ENCODE peak calls at places on chromosomes 3 and 15, in six cellular contexts. One of them, this sample, is unnamed. For H3K4me1, the result is how much of the 10 kb centered on the place peaks cover.

GRCh38 chr15:52112203-52112750 is 298 bp downstream of the BCL2L10 start:
- DNase-seq in body of pancreas: peak
- DNase-seq in lower lobe of right lung: peak
- DNase-seq in heart right ventricle: no peak
- DNase-seq in left lung: no peak
- DNase-seq in endothelial cell of umbilical vein: peak
- DNase-seq in this sample: peak

GRCh38 chr3:33440328-33440577 is at the start of gene UBP1:
- DNase-seq in lower lobe of right lung: peak
- DNase-seq in endothelial cell of umbilical vein: no peak
- DNase-seq in left lung: no peak
- DNase-seq in body of pancreas: peak
- DNase-seq in heart right ventricle: no peak
- DNase-seq in this sample: no peak

GRCh38 chr3:118636841-118637240 is 397.8 kb downstream of the IGSF11 start:
- DNase-seq in heart right ventricle: no peak
- DNase-seq in left lung: no peak
- DNase-seq in endothelial cell of umbilical vein: no peak
- DNase-seq in body of pancreas: no peak
- DNase-seq in lower lobe of right lung: no peak
- DNase-seq in this sample: no peak

GRCh38 chr15:91839867-91840266 is 13.6 kb upstream of the SLCO3A1 start:
- DNase-seq in left lung: no peak
- DNase-seq in lower lobe of right lung: no peak
- DNase-seq in heart right ventricle: no peak
- DNase-seq in endothelial cell of umbilical vein: no peak
- DNase-seq in body of pancreas: no peak
- DNase-seq in this sample: no peak

GRCh38 chr3:30293621-30294240 is 312.7 kb upstream of the TGFBR2 start:
- DNase-seq in heart right ventricle: no peak
- DNase-seq in body of pancreas: no peak
- DNase-seq in lower lobe of right lung: no peak
- DNase-seq in left lung: no peak
- DNase-seq in endothelial cell of umbilical vein: peak
- DNase-seq in this sample: no peak

GRCh38 chr3:134601539-134602439 is 49.0 kb downstream of the KY start:
- DNase-seq in endothelial cell of umbilical vein: peak
- DNase-seq in left lung: no peak
- DNase-seq in heart right ventricle: no peak
- DNase-seq in lower lobe of right lung: no peak
- DNase-seq in body of pancreas: peak
- DNase-seq in this sample: no peak

GRCh38 chr15:85379403-85380131 is 836 bp upstream of the AKAP13 start:
- DNase-seq in heart right ventricle: no peak
- DNase-seq in body of pancreas: peak
- DNase-seq in lower lobe of right lung: no peak
- DNase-seq in endothelial cell of umbilical vein: peak
- DNase-seq in left lung: no peak
- DNase-seq in this sample: peak

GRCh38 chr15:77032052-77032646 is 37.2 kb downstream of the PSTPIP1 start:
- DNase-seq in heart right ventricle: no peak
- DNase-seq in left lung: peak
- DNase-seq in lower lobe of right lung: peak
- DNase-seq in endothelial cell of umbilical vein: no peak
- DNase-seq in body of pancreas: peak
- DNase-seq in this sample: peak

GRCh38 chr3:11499144-11499543 is 144.6 kb downstream of the VGLL4 start:
- DNase-seq in lower lobe of right lung: no peak
- DNase-seq in left lung: no peak
- DNase-seq in heart right ventricle: no peak
- DNase-seq in body of pancreas: no peak
- DNase-seq in endothelial cell of umbilical vein: peak
- DNase-seq in this sample: no peak

GRCh38 chr3:43489918-43490317 is 131.9 kb downstream of the ANO10 start:
- DNase-seq in left lung: no peak
- DNase-seq in lower lobe of right lung: no peak
- DNase-seq in heart right ventricle: no peak
- DNase-seq in body of pancreas: no peak
- DNase-seq in endothelial cell of umbilical vein: peak
- DNase-seq in this sample: no peak

GRCh38 chr3:152909180-152909883 is 74.4 kb downstream of the P2RY1 start:
- DNase-seq in endothelial cell of umbilical vein: peak
- DNase-seq in left lung: no peak
- DNase-seq in lower lobe of right lung: no peak
- DNase-seq in heart right ventricle: peak
- DNase-seq in body of pancreas: peak
- DNase-seq in this sample: no peak

GRCh38 chr15:50003786-50004334 is 115.2 kb downstream of the ATP8B4 start:
- DNase-seq in lower lobe of right lung: peak
- DNase-seq in body of pancreas: peak
- DNase-seq in endothelial cell of umbilical vein: peak
- DNase-seq in left lung: peak
- DNase-seq in heart right ventricle: peak
- DNase-seq in this sample: peak

GRCh38 chr3:78096488-78097255 is 1056.8 kb downstream of the ROBO2 start:
- DNase-seq in heart right ventricle: no peak
- DNase-seq in body of pancreas: no peak
- DNase-seq in endothelial cell of umbilical vein: no peak
- DNase-seq in left lung: no peak
- DNase-seq in lower lobe of right lung: no peak
- DNase-seq in this sample: no peak

GRCh38 chr15:25684521-25685215 is 178.5 kb downstream of the ATP10A start:
- DNase-seq in lower lobe of right lung: no peak
- DNase-seq in endothelial cell of umbilical vein: no peak
- DNase-seq in body of pancreas: peak
- DNase-seq in left lung: peak
- DNase-seq in heart right ventricle: no peak
- DNase-seq in this sample: no peak

GRCh38 chr3:180409170-180409569 is 192.8 kb upstream of the TTC14 start:
- DNase-seq in heart right ventricle: no peak
- DNase-seq in lower lobe of right lung: no peak
- DNase-seq in endothelial cell of umbilical vein: no peak
- DNase-seq in body of pancreas: no peak
- DNase-seq in left lung: no peak
- DNase-seq in this sample: no peak

GRCh38 chr3:13509066-13509815 is 29.1 kb downstream of the HDAC11 start:
- DNase-seq in heart right ventricle: no peak
- DNase-seq in left lung: no peak
- DNase-seq in lower lobe of right lung: peak
- DNase-seq in body of pancreas: no peak
- DNase-seq in endothelial cell of umbilical vein: no peak
- DNase-seq in this sample: no peak

GRCh38 chr3:58062469-58062868 is 54.2 kb downstream of the FLNB start:
- DNase-seq in body of pancreas: no peak
- DNase-seq in left lung: no peak
- DNase-seq in lower lobe of right lung: no peak
- DNase-seq in heart right ventricle: no peak
- DNase-seq in endothelial cell of umbilical vein: no peak
- DNase-seq in this sample: no peak

GRCh38 chr3:109336272-109336957 is 931 bp downstream of the DPPA4 start:
- DNase-seq in heart right ventricle: no peak
- DNase-seq in body of pancreas: peak
- DNase-seq in left lung: no peak
- DNase-seq in lower lobe of right lung: no peak
- DNase-seq in endothelial cell of umbilical vein: no peak
- DNase-seq in this sample: no peak

GRCh38 chr3:160665784-160666526 is 11.0 kb upstream of the ARL14 start:
- DNase-seq in endothelial cell of umbilical vein: peak
- DNase-seq in heart right ventricle: no peak
- DNase-seq in left lung: no peak
- DNase-seq in lower lobe of right lung: no peak
- DNase-seq in body of pancreas: no peak
- DNase-seq in this sample: no peak

GRCh38 chr15:25504307-25504706 is 65.5 kb upstream of the UBE3A start:
- DNase-seq in left lung: no peak
- DNase-seq in lower lobe of right lung: no peak
- DNase-seq in heart right ventricle: no peak
- DNase-seq in endothelial cell of umbilical vein: no peak
- DNase-seq in body of pancreas: no peak
- DNase-seq in this sample: no peak

GRCh38 chr15:66047321-66048024 is 178.2 kb downstream of the RAB11A start:
- DNase-seq in endothelial cell of umbilical vein: no peak
- DNase-seq in heart right ventricle: no peak
- DNase-seq in left lung: no peak
- DNase-seq in lower lobe of right lung: no peak
- DNase-seq in body of pancreas: no peak
- DNase-seq in this sample: no peak

GRCh38 chr3:15646924-15647511 is 45.5 kb downstream of the BTD start:
- DNase-seq in heart right ventricle: peak
- DNase-seq in lower lobe of right lung: no peak
- DNase-seq in body of pancreas: peak
- DNase-seq in left lung: peak
- DNase-seq in endothelial cell of umbilical vein: peak
- DNase-seq in this sample: no peak

GRCh38 chr3:160226740-160227048 is 1.5 kb downstream of the C3orf80 start:
- DNase-seq in endothelial cell of umbilical vein: no peak
- DNase-seq in lower lobe of right lung: no peak
- DNase-seq in heart right ventricle: no peak
- DNase-seq in body of pancreas: no peak
- DNase-seq in left lung: no peak
- DNase-seq in this sample: no peak

GRCh38 chr3:99118381-99118780 is 216.9 kb upstream of the DCBLD2 start:
- DNase-seq in body of pancreas: no peak
- DNase-seq in lower lobe of right lung: no peak
- DNase-seq in left lung: no peak
- DNase-seq in endothelial cell of umbilical vein: no peak
- DNase-seq in heart right ventricle: no peak
- DNase-seq in this sample: no peak

GRCh38 chr3:9935966-9936365 is 2.3 kb downstream of the CRELD1 start:
- DNase-seq in endothelial cell of umbilical vein: no peak
- DNase-seq in heart right ventricle: no peak
- DNase-seq in body of pancreas: no peak
- DNase-seq in left lung: no peak
- DNase-seq in lower lobe of right lung: no peak
- DNase-seq in this sample: no peak

GRCh38 chr15:45458746-45459403 is 63.7 kb downstream of the SLC30A4 start:
- DNase-seq in heart right ventricle: peak
- DNase-seq in body of pancreas: peak
- DNase-seq in lower lobe of right lung: peak
- DNase-seq in left lung: peak
- DNase-seq in endothelial cell of umbilical vein: peak
- DNase-seq in this sample: peak

GRCh38 chr3:99686955-99687612 is 48.7 kb downstream of the COL8A1 start:
- DNase-seq in heart right ventricle: peak
- DNase-seq in left lung: peak
- DNase-seq in endothelial cell of umbilical vein: peak
- DNase-seq in body of pancreas: peak
- DNase-seq in lower lobe of right lung: peak
- DNase-seq in this sample: no peak

DNA sequence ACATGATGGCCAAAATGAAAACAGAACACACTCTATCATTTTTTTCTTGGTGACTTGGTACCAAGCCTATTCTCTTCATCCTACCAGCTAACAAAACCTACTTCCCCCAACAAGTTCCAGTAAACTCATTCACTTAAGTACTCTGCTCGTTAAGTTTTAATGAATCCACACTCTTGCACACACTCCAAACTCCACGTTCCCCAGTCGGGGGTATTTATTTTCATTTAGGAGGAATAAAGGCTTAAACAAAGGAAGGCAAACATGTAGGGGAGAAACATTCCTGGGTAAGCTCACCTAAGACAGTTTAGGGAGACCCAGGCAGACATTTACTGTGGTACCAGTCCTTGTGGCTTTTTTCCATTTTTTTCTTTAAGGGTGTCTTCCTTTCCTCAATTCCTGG is 117.5 kb upstream of the C15orf61 start:
- DNase-seq in left lung: no peak
- DNase-seq in body of pancreas: no peak
- DNase-seq in endothelial cell of umbilical vein: no peak
- DNase-seq in heart right ventricle: no peak
- DNase-seq in lower lobe of right lung: no peak
- DNase-seq in this sample: no peak
- H3K4me1 ChIP-seq in left lung: under half
- H3K4me1 ChIP-seq in body of pancreas: under half
- H3K4me1 ChIP-seq in endothelial cell of umbilical vein: under half
- H3K4me1 ChIP-seq in heart right ventricle: under half
- H3K4me1 ChIP-seq in lower lobe of right lung: under half
- H3K4me1 ChIP-seq in this sample: under half

GRCh38 chr3:175526609-175527280 is 667.6 kb downstream of the NAALADL2 start:
- DNase-seq in left lung: no peak
- DNase-seq in heart right ventricle: no peak
- DNase-seq in endothelial cell of umbilical vein: peak
- DNase-seq in lower lobe of right lung: no peak
- DNase-seq in body of pancreas: no peak
- DNase-seq in this sample: no peak
- H3K4me3 ChIP-seq in left lung: peak
- H3K4me3 ChIP-seq in heart right ventricle: peak
- H3K4me3 ChIP-seq in endothelial cell of umbilical vein: peak
- H3K4me3 ChIP-seq in lower lobe of right lung: peak
- H3K4me3 ChIP-seq in body of pancreas: peak
- H3K4me3 ChIP-seq in this sample: no peak

DNA sequence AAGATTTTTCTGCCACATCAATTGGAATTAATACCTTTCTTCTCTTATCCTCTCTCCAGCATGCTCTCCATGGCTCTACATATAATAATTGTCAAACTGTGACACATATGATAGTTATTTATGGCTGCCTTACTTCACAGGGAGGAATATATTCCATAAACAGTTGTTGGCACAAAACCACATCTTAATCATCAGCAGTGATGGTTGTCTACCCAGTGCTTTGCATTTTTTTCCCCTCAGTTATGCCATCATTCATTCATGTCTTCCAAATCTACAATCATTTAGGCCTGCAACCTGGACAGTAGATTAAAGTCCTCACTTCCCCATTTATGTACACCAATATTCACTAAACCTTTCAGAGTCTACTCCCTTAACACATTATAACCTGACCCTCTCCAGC is 107.7 kb downstream of the THRB start:
- DNase-seq in endothelial cell of umbilical vein: no peak
- DNase-seq in body of pancreas: no peak
- DNase-seq in left lung: no peak
- DNase-seq in lower lobe of right lung: no peak
- DNase-seq in heart right ventricle: no peak
- DNase-seq in this sample: no peak
- H3K4me1 ChIP-seq in endothelial cell of umbilical vein: under half
- H3K4me1 ChIP-seq in body of pancreas: under half
- H3K4me1 ChIP-seq in left lung: under half
- H3K4me1 ChIP-seq in lower lobe of right lung: under half
- H3K4me1 ChIP-seq in heart right ventricle: under half
- H3K4me1 ChIP-seq in this sample: under half

DNA sequence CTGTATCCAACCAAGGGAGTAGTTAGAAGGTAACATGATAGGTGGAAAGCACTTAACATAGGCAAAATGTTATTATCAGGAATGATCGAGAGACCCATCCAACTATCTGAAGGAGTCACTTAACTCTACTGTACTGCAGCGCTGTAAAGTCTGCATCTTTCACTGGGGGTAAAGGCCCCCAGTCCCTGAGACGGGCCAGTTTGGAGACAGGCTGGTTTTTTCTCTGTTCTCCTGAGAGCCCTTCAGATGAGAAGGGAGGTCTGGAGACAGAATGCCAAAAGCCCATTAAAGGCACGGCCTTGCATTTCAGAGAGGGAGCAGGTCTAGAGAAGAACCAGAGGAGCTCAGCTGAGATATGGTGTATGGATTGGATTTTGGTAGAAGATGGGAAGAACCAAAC is 71.3 kb upstream of the CGNL1 start:
- DNase-seq in heart right ventricle: no peak
- DNase-seq in endothelial cell of umbilical vein: no peak
- DNase-seq in body of pancreas: no peak
- DNase-seq in lower lobe of right lung: no peak
- DNase-seq in left lung: no peak
- DNase-seq in this sample: no peak
- H3K4me3 ChIP-seq in heart right ventricle: no peak
- H3K4me3 ChIP-seq in endothelial cell of umbilical vein: no peak
- H3K4me3 ChIP-seq in body of pancreas: no peak
- H3K4me3 ChIP-seq in lower lobe of right lung: no peak
- H3K4me3 ChIP-seq in left lung: no peak
- H3K4me3 ChIP-seq in this sample: no peak